ENCODE peak calls at places on chromosomes 12 and 14, in ten cellular contexts. Y is fibroblast of pulmonary artery; H is CD8-positive, alpha-beta T cell; Z is lung; Q is cardiac septum; E is transverse colon; M is amniotic epithelial cell; A is hippocampal formation; F is nephron progenitor cell; U is stimulated activated CD4-positive, alpha-beta T cell treated with anti-CD3 and anti-CD28 coated beads, TNF-alpha, amount 100 ng/mL, for 24 hours. D is an unnamed sample.

GRCh38 chr14:73786632-73786941 is 65.0 kb upstream of the PTGR2 start:
- DNase-seq in U (no peak), Z (no peak), Y (no peak), A (no peak), H (no peak), F (peak; percentile 56), M (no peak), E (peak; percentile 40), Q (no peak), D (peak; percentile 24)

GRCh38 chr12:75784591-75784990 is 247.0 kb downstream of the PHLDA1 start:
- DNase-seq in Y (peak; percentile 25), Q (no peak), Z (peak; percentile 33), U (no peak), A (peak; percentile 13), E (peak; percentile 32), H (no peak), M (peak; percentile 52), F (no peak), D (no peak)

GRCh38 chr14:93970589-93970966 is 5.8 kb downstream of the ASB2 start:
- DNase-seq in E (peak; percentile 66), F (no peak), H (peak; percentile 63), Q (no peak), Z (no peak), A (no peak), Y (peak; percentile 21), U (no peak), M (no peak), D (peak; percentile 60)

GRCh38 chr14:72404998-72405397 is 472.8 kb downstream of the RGS6 start:
- DNase-seq in M (no peak), F (no peak), Q (no peak), Y (no peak), Z (no peak), A (no peak), H (no peak), E (no peak), U (no peak), D (no peak)

GRCh38 chr14:105483300-105484068 is 3.2 kb upstream of the CRIP1 start:
- DNase-seq in H (no peak), A (no peak), F (no peak), Y (no peak), Z (no peak), M (no peak), Q (no peak), E (peak; percentile 61), U (no peak), D (no peak)

GRCh38 chr14:20591235-20591634 is at the start of gene RNASE12:
- DNase-seq in A (no peak), F (no peak), M (no peak), Z (no peak), Q (no peak), E (no peak), H (no peak), U (no peak), Y (no peak), D (no peak)

GRCh38 chr14:103091041-103091882 is 3.3 kb upstream of the EXOC3L4 start:
- DNase-seq in Q (no peak), A (no peak), E (peak; percentile 85), Z (peak; percentile 53), Y (peak; percentile 27), U (peak; percentile 48), M (peak; percentile 44), H (peak; percentile 72), F (peak; percentile 82), D (peak; percentile 64)

GRCh38 chr12:121423682-121424631 is 24.0 kb downstream of the RNF34 start:
- DNase-seq in H (no peak), U (no peak), Z (no peak), Q (no peak), A (peak; percentile 44), Y (no peak), M (no peak), F (no peak), E (no peak), D (no peak)

GRCh38 chr14:92963301-92964123 is 40.6 kb downstream of the CHGA start:
- DNase-seq in Y (no peak), Z (no peak), E (no peak), F (no peak), H (no peak), A (no peak), M (no peak), U (no peak), Q (no peak), D (no peak)